ENCODE peak calls at places on chromosomes 7 and 10, in five cellular contexts. J is SK-N-SH, M is GM10248, K is nephron progenitor cell, H is IMR-90. G is an unnamed sample.
A peak's percentile ranks its signal among the peaks of the same experiment; 100 is the strongest.

GRCh38 chr10:65670087-65670486 is 1255.7 kb upstream of the LRRTM3 start:
- DNase-seq in J (no peak), M (no peak), K (no peak), H (peak; percentile 50), G (no peak)

GRCh38 chr10:112658900-112659328 is 211.9 kb downstream of the VTI1A start:
- DNase-seq in J (no peak), M (no peak), K (no peak), H (no peak), G (no peak)

GRCh38 chr10:119654540-119654939 is 3.4 kb downstream of the BAG3 start:
- DNase-seq in J (no peak), M (no peak), K (no peak), H (no peak), G (no peak)

GRCh38 chr7:146554568-146554967 is 438.0 kb downstream of the CNTNAP2 start:
- DNase-seq in J (no peak), M (no peak), K (no peak), H (no peak), G (no peak)

GRCh38 chr7:101900103-101900502 is 82.7 kb downstream of the CUX1 start:
- DNase-seq in J (peak; percentile 78), M (no peak), K (no peak), H (no peak), G (no peak)

GRCh38 chr7:96004598-96004997 is 232.2 kb downstream of the DYNC1I1 start:
- DNase-seq in J (peak; percentile 65), M (no peak), K (no peak), H (no peak), G (no peak)

GRCh38 chr10:124612611-124613498 is 131.3 kb downstream of the FAM53B start:
- DNase-seq in J (peak; percentile 70), M (no peak), K (peak; percentile 44), H (peak; percentile 15), G (no peak)

GRCh38 chr10:4790045-4790444 is 36.0 kb upstream of the AKR1E2 start:
- DNase-seq in J (no peak), M (no peak), K (no peak), H (no peak), G (no peak)

GRCh38 chr10:75165684-75166622 is 44.6 kb upstream of the VDAC2 start:
- DNase-seq in J (peak; percentile 23), M (peak; percentile 75), K (no peak), H (peak; percentile 9), G (no peak)

GRCh38 chr10:67602268-67602950 is 93.6 kb downstream of the CTNNA3 start:
- DNase-seq in J (no peak), M (no peak), K (no peak), H (peak; percentile 96), G (no peak)

GRCh38 chr10:128642502-128642901 is 516.3 kb upstream of the MKI67 start:
- DNase-seq in J (no peak), M (no peak), K (no peak), H (no peak), G (no peak)

GRCh38 chr7:21256310-21256877 is 171.5 kb upstream of the SP4 start:
- DNase-seq in J (peak; percentile 9), M (no peak), K (no peak), H (peak; percentile 38), G (no peak)

GRCh38 chr10:61031341-61031740 is 87.4 kb upstream of the RHOBTB1 start:
- DNase-seq in J (no peak), M (no peak), K (no peak), H (no peak), G (no peak)

GRCh38 chr10:28566458-28566857 is 33.5 kb downstream of the WAC start:
- DNase-seq in J (no peak), M (no peak), K (no peak), H (no peak), G (no peak)

GRCh38 chr7:99504281-99504602 is 220 bp upstream of the ZKSCAN5 start:
- DNase-seq in J (peak; percentile 96), M (no peak), K (peak; percentile 99), H (no peak), G (peak; percentile 99)

GRCh38 chr10:118543714-118544400 is 51.6 kb downstream of the PRLHR start:
- DNase-seq in J (peak; percentile 64), M (peak; percentile 49), K (peak; percentile 64), H (peak; percentile 5), G (peak; percentile 68)

GRCh38 chr7:100475549-100475948 is 3.5 kb downstream of the TSC22D4 start:
- DNase-seq in J (peak; percentile 28), M (peak; percentile 59), K (peak; percentile 47), H (no peak), G (peak; percentile 24)

GRCh38 chr7:50206521-50207250 is 97.8 kb upstream of the IKZF1 start:
- DNase-seq in J (no peak), M (no peak), K (no peak), H (no peak), G (no peak)

GRCh38 chr7:117769085-117769484 is 104.2 kb downstream of the CTTNBP2 start:
- DNase-seq in J (no peak), M (no peak), K (no peak), H (no peak), G (no peak)

GRCh38 chr10:89032141-89032814 is 41.7 kb downstream of the FAS start:
- DNase-seq in J (no peak), M (peak; percentile 50), K (no peak), H (peak; percentile 91), G (no peak)

GRCh38 chr10:30114401-30114800 is 55.0 kb upstream of the JCAD start:
- DNase-seq in J (no peak), M (no peak), K (no peak), H (no peak), G (no peak)

GRCh38 chr7:83410989-83411591 is 237.8 kb downstream of the SEMA3E start:
- DNase-seq in J (peak; percentile 38), M (peak; percentile 8), K (peak; percentile 15), H (peak; percentile 61), G (no peak)

GRCh38 chr7:131553906-131554305 is 2.5 kb downstream of the PODXL start:
- DNase-seq in J (no peak), M (no peak), K (no peak), H (no peak), G (no peak)
- TF ChIP-seq CTCF in J (peak; percentile 15), M (no peak), K (no peak), H (no peak), G (no peak)

GRCh38 chr10:86102446-86102845 is 264.1 kb downstream of the GRID1 start:
- DNase-seq in J (peak; percentile 39), M (no peak), K (no peak), H (no peak), G (no peak)

GRCh38 chr10:86103391-86104101 is 263.0 kb downstream of the GRID1 start:
- DNase-seq in J (no peak), M (no peak), K (no peak), H (no peak), G (no peak)

GRCh38 chr10:86099542-86100334 is 266.9 kb downstream of the GRID1 start:
- DNase-seq in J (no peak), M (no peak), K (no peak), H (no peak), G (no peak)

GRCh38 chr10:86102031-86102430 is 264.6 kb downstream of the GRID1 start:
- DNase-seq in J (no peak), M (no peak), K (no peak), H (no peak), G (no peak)

GRCh38 chr10:86100581-86101061 is 266.0 kb downstream of the GRID1 start:
- DNase-seq in J (peak; percentile 58), M (peak; percentile 45), K (no peak), H (peak; percentile 4), G (no peak)
- TF ChIP-seq CTCF in J (no peak), M (peak; percentile 47), K (peak; percentile 44), H (peak; percentile 29), G (peak; percentile 62)

GRCh38 chr10:103456074-103456660 is 2.5 kb downstream of the CALHM1 start:
- DNase-seq in J (no peak), M (no peak), K (no peak), H (no peak), G (no peak)
- TF ChIP-seq CTCF in J (no peak), M (no peak), K (no peak), H (no peak), G (no peak)

DNA sequence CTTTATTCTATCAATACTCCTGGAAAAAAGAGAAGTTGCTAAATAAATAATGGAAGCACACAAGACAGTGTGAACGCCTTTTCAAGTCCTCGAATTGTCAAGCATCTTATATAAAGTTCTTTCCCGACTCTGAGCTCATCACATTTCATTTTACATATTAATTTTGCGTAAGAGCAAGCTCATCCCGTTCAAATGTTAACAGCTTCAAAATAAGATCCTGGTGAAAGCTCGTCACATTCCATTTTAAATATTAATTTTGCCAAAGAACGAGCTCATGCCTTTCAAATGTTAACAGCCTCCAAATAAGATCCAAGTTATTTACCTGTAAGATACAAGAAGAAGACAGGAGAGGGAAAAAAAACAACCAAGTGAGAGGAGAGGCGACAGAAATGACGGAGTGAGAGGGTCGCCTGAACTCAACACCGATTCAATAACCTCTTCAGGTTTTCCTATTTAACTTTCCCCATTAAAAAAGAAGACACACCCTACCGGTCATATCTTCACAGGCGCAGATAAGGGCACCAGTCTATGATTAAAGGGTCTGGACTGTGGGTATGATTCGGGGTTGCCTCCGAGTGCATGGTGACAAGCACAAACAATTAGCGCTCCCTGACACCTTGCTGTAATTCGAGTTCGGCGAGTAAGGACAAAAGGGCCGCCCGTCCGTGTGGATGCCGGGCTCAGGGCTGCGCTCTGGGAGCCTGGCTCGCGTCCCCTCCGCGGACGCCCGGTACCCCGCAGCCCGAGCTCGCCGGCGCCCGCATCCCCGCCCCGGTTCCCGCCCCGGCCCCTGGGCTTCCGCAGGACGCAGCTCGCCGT is 111.7 kb upstream of the RHEB start:
- DNase-seq in J (no peak), M (no peak), K (no peak), H (no peak), G (no peak)
- TF ChIP-seq CTCF in J (peak; percentile 51), M (no peak), K (no peak), H (no peak), G (peak; percentile 19)

GRCh38 chr7:16420329-16420648 is 1.0 kb downstream of the CRPPA start:
- DNase-seq in J (no peak), M (no peak), K (no peak), H (no peak), G (no peak)

GRCh38 chr7:16419859-16420258 is 1.5 kb downstream of the CRPPA start:
- DNase-seq in J (no peak), M (no peak), K (no peak), H (no peak), G (no peak)

GRCh38 chr7:16422100-16422430 is 727 bp upstream of the CRPPA start:
- DNase-seq in J (no peak), M (no peak), K (no peak), H (peak; percentile 64), G (no peak)

GRCh38 chr7:16421333-16422099 is at the start of gene CRPPA:
- DNase-seq in J (peak; percentile 79), M (peak; percentile 11), K (peak; percentile 61), H (peak; percentile 21), G (peak; percentile 77)

GRCh38 chr7:16420649-16421332 is 547 bp downstream of the CRPPA start:
- DNase-seq in J (peak; percentile 88), M (peak; percentile 70), K (peak; percentile 71), H (peak; percentile 82), G (peak; percentile 82)
- TF ChIP-seq CTCF in J (peak; percentile 38), M (no peak), K (peak; percentile 21), H (no peak), G (peak; percentile 55)

DNA sequence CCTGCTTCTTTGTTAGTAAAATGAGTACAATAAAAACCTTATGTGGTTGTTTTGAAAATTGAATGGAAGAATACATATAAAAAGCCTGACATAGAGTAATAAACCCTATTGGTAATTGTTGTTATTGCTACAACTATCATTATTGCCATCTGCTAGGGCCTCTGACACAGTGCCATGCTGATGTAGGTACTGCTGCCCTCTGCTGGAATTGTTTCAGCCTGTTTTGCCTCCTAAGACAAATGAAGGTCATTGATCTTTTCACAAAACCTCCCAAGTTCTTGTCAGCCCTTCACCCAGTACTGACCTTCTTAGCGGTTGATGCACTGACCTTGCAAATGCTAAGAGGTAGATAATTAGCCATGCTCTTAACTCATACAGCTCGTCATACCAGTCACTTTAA is 975.3 kb downstream of the SORCS1 start:
- DNase-seq in J (peak; percentile 20), M (peak; percentile 10), K (peak; percentile 40), H (no peak), G (peak; percentile 49)
- TF ChIP-seq CTCF in J (peak; percentile 43), M (peak; percentile 39), K (peak; percentile 66), H (peak; percentile 11), G (peak; percentile 69)

G was measured in glutamatergic neuron.